ENCODE peak calls at places on chromosomes 13 and 19, in six cellular contexts. F, Q, V, Z, L and O are unnamed samples.

GRCh38 chr19:55447421-55448174 is 4.5 kb upstream of the SHISA7 start:
- DNase-seq in Z (no peak), Q (no peak), V (peak), F (no peak), L (no peak), O (no peak)

GRCh38 chr13:72820156-72820897 is 38.4 kb downstream of the PIBF1 start:
- DNase-seq in V (no peak), Z (no peak), F (no peak), Q (no peak), L (no peak), O (no peak)

GRCh38 chr19:14181906-14182305 is 24.1 kb downstream of the ADGRL1 start:
- DNase-seq in Q (no peak), F (no peak), V (no peak), Z (no peak), L (no peak), O (no peak)

GRCh38 chr13:73698859-73699258 is 435.3 kb downstream of the KLF12 start:
- DNase-seq in Z (no peak), V (no peak), L (no peak), F (no peak), Q (no peak), O (no peak)

GRCh38 chr19:19366691-19367396 is 38.6 kb upstream of the GATAD2A start:
- DNase-seq in L (no peak), V (peak), Z (no peak), F (peak), Q (peak), O (peak)

GRCh38 chr13:33453911-33454310 is 168.4 kb upstream of the STARD13 start:
- DNase-seq in F (no peak), Z (no peak), V (no peak), L (no peak), Q (no peak), O (no peak)

GRCh38 chr19:13861714-13862531 is 15.0 kb upstream of the NANOS3 start:
- DNase-seq in Z (peak), Q (peak), V (peak), F (peak), L (peak), O (peak)

GRCh38 chr13:18995259-18995873 is 186.3 kb downstream of the TUBA3C start:
- DNase-seq in F (no peak), V (no peak), Q (no peak), L (no peak), Z (no peak), O (no peak)

GRCh38 chr13:100666124-100666523 is 8.5 kb downstream of the TMTC4 start:
- DNase-seq in V (no peak), L (no peak), F (no peak), Z (no peak), Q (no peak), O (no peak)